ENCODE peak calls at places on chromosome 2, in six cellular contexts. W is HT1080; M is GM13976; F is activated T-cell treated with anti-CD3 and anti-CD28 coated beads, Interleukin-2, amount 50 U/mL, for 1 hour; K is activated CD8-positive, alpha-beta memory T cell treated with anti-CD3 and anti-CD28 coated beads, Interleukin-2, amount 50 U/mL, for 4 hours; U is GM06990. Q is an unnamed sample.

GRCh38 chr2:41937464-41937861 is 110.4 kb upstream of the PKDCC start:
- DNase-seq in K (no peak), M (no peak), W (no peak), F (no peak), U (no peak), Q (no peak)

GRCh38 chr2:37773354-37773753 is 101.9 kb upstream of the CDC42EP3 start:
- DNase-seq in U (no peak), F (no peak), W (no peak), M (no peak), K (no peak), Q (no peak)

GRCh38 chr2:239329972-239330572 is 70.7 kb downstream of the HDAC4 start:
- DNase-seq in U (no peak), K (no peak), W (no peak), F (peak; percentile 14), M (no peak), Q (no peak)

GRCh38 chr2:150122871-150123588 is 364.4 kb downstream of the RND3 start:
- DNase-seq in W (no peak), F (no peak), K (no peak), U (no peak), M (no peak), Q (peak; percentile 51)

GRCh38 chr2:23445450-23445868 is 60.5 kb downstream of the KLHL29 start:
- DNase-seq in M (no peak), K (no peak), W (peak; percentile 86), U (peak; percentile 40), F (no peak), Q (no peak)

GRCh38 chr2:24076849-24077534 is 866 bp upstream of the SF3B6 start:
- DNase-seq in M (no peak), U (no peak), F (no peak), W (no peak), K (no peak), Q (no peak)

GRCh38 chr2:102422910-102423309 is at the start of gene IL18RAP:
- DNase-seq in K (no peak), M (no peak), U (no peak), W (no peak), F (no peak), Q (no peak)

GRCh38 chr2:172293952-172294351 is 133.4 kb upstream of the ITGA6 start:
- DNase-seq in W (no peak), F (no peak), M (no peak), U (no peak), K (no peak), Q (no peak)

GRCh38 chr2:85799215-85799956 is 45.6 kb downstream of the ATOH8 start:
- DNase-seq in U (no peak), K (no peak), W (peak; percentile 84), M (no peak), F (peak; percentile 6), Q (no peak)

GRCh38 chr2:198178766-198179165 is 374.4 kb downstream of the PLCL1 start:
- DNase-seq in U (no peak), M (no peak), F (no peak), W (no peak), K (no peak), Q (no peak)

GRCh38 chr2:226649871-226650660 is 149.6 kb downstream of the IRS1 start:
- DNase-seq in U (peak; percentile 13), F (peak; percentile 32), W (peak; percentile 96), K (peak; percentile 31), M (peak; percentile 21), Q (peak; percentile 85)

GRCh38 chr2:8458461-8459459 is 223.1 kb upstream of the ID2 start:
- DNase-seq in U (no peak), W (no peak), F (no peak), K (no peak), M (no peak), Q (no peak)

GRCh38 chr2:70062270-70062669 is 25.0 kb upstream of the PCBP1 start:
- DNase-seq in W (no peak), K (no peak), U (no peak), M (no peak), F (no peak), Q (no peak)

GRCh38 chr2:121147766-121148165 is 137.2 kb downstream of the TFCP2L1 start:
- DNase-seq in M (no peak), K (no peak), F (no peak), W (peak; percentile 52), U (no peak), Q (no peak)

GRCh38 chr2:219552382-219553167 is 8.7 kb downstream of the TMEM198 start:
- DNase-seq in W (peak; percentile 77), F (peak; percentile 85), U (peak; percentile 86), M (peak; percentile 95), K (peak; percentile 78), Q (no peak)